ENCODE peak calls at places on chromosomes 13 and 19, in seven cellular contexts. R, V, Z, L, J, D and A are unnamed samples.

GRCh38 chr13:43057653-43058317 is 34.4 kb downstream of the DNAJC15 start:
- DNase-seq in R (no peak), V (no peak), Z (no peak), L (no peak), J (no peak), D (no peak), A (no peak)

GRCh38 chr19:14580623-14581237 is 2.2 kb upstream of the CLEC17A start:
- DNase-seq in R (no peak), V (no peak), Z (no peak), L (no peak), J (no peak), D (no peak), A (no peak)

GRCh38 chr13:33057019-33057785 is 41.0 kb downstream of the KL start:
- DNase-seq in R (no peak), V (no peak), Z (peak), L (peak), J (peak), D (no peak), A (no peak)

GRCh38 chr19:7705387-7706187 is 3.7 kb upstream of the FCER2 start:
- DNase-seq in R (no peak), V (peak), Z (no peak), L (no peak), J (peak), D (no peak), A (peak)

GRCh38 chr19:5293607-5294089 is 47.0 kb downstream of the PTPRS start:
- DNase-seq in R (peak), V (no peak), Z (peak), L (peak), J (no peak), D (no peak), A (no peak)

GRCh38 chr19:35306473-35307246 is 14.7 kb downstream of the MAG start:
- DNase-seq in R (no peak), V (no peak), Z (no peak), L (peak), J (peak), D (no peak), A (no peak)

GRCh38 chr13:30354481-30355404 is 47.4 kb upstream of the KATNAL1 start:
- DNase-seq in R (no peak), V (no peak), Z (no peak), L (no peak), J (no peak), D (no peak), A (no peak)

GRCh38 chr13:21673592-21674270 is 2.9 kb downstream of the FGF9 start:
- DNase-seq in R (no peak), V (peak), Z (peak), L (no peak), J (peak), D (no peak), A (peak)

GRCh38 chr19:33797821-33798633 is 1.4 kb downstream of the KCTD15 start:
- DNase-seq in R (peak), V (no peak), Z (peak), L (no peak), J (peak), D (no peak), A (peak)